ENCODE peak calls at places on chromosomes 11 and 22, in six cellular contexts. One of them, this sample, is unnamed.

GRCh38 chr11:134333951-134334350 is 2.2 kb downstream of the GLB1L2 start:
- DNase-seq in HuH-7: no peak
- DNase-seq in CD4-positive, alpha-beta memory T cell: no peak
- DNase-seq in germinal center: no peak
- DNase-seq in pons: no peak
- DNase-seq in T-helper 9 cell: no peak
- DNase-seq in this sample: no peak

GRCh38 chr11:83319346-83319745 is 33.2 kb upstream of the CCDC90B start:
- DNase-seq in HuH-7: no peak
- DNase-seq in CD4-positive, alpha-beta memory T cell: no peak
- DNase-seq in germinal center: no peak
- DNase-seq in pons: no peak
- DNase-seq in T-helper 9 cell: no peak
- DNase-seq in this sample: no peak

GRCh38 chr22:41762980-41763779 is 37.3 kb upstream of the CCDC134 start:
- DNase-seq in HuH-7: peak; percentile 36
- DNase-seq in CD4-positive, alpha-beta memory T cell: peak; percentile 19
- DNase-seq in germinal center: peak; percentile 45
- DNase-seq in pons: peak; percentile 7
- DNase-seq in T-helper 9 cell: peak; percentile 9
- DNase-seq in this sample: peak; percentile 20

GRCh38 chr11:126358763-126359160 is 3.3 kb downstream of the ST3GAL4 start:
- DNase-seq in HuH-7: no peak
- DNase-seq in CD4-positive, alpha-beta memory T cell: no peak
- DNase-seq in germinal center: no peak
- DNase-seq in pons: no peak
- DNase-seq in T-helper 9 cell: no peak
- DNase-seq in this sample: no peak

GRCh38 chr22:39087881-39088687 is 9.0 kb upstream of the APOBEC3H start:
- DNase-seq in HuH-7: no peak
- DNase-seq in CD4-positive, alpha-beta memory T cell: no peak
- DNase-seq in germinal center: no peak
- DNase-seq in pons: no peak
- DNase-seq in T-helper 9 cell: no peak
- DNase-seq in this sample: no peak

GRCh38 chr22:44596726-44597125 is 98.7 kb upstream of the RTL6 start:
- DNase-seq in HuH-7: no peak
- DNase-seq in CD4-positive, alpha-beta memory T cell: no peak
- DNase-seq in germinal center: no peak
- DNase-seq in pons: no peak
- DNase-seq in T-helper 9 cell: no peak
- DNase-seq in this sample: no peak

GRCh38 chr22:40348025-40348658 is 1.8 kb downstream of the ADSL start:
- DNase-seq in HuH-7: peak; percentile 59
- DNase-seq in CD4-positive, alpha-beta memory T cell: peak; percentile 69
- DNase-seq in germinal center: peak; percentile 73
- DNase-seq in pons: peak; percentile 65
- DNase-seq in T-helper 9 cell: peak; percentile 52
- DNase-seq in this sample: no peak

GRCh38 chr22:46678785-46679700 is 58.9 kb downstream of the GRAMD4 start:
- DNase-seq in HuH-7: no peak
- DNase-seq in CD4-positive, alpha-beta memory T cell: no peak
- DNase-seq in germinal center: no peak
- DNase-seq in pons: no peak
- DNase-seq in T-helper 9 cell: no peak
- DNase-seq in this sample: no peak

GRCh38 chr11:12889243-12889642 is 119.9 kb upstream of the RASSF10 start:
- DNase-seq in HuH-7: no peak
- DNase-seq in CD4-positive, alpha-beta memory T cell: no peak
- DNase-seq in germinal center: no peak
- DNase-seq in pons: peak; percentile 52
- DNase-seq in T-helper 9 cell: no peak
- DNase-seq in this sample: no peak

GRCh38 chr22:40898850-40899357 is 37.0 kb upstream of the DNAJB7 start:
- DNase-seq in HuH-7: peak; percentile 38
- DNase-seq in CD4-positive, alpha-beta memory T cell: peak; percentile 45
- DNase-seq in germinal center: peak; percentile 38
- DNase-seq in pons: peak; percentile 73
- DNase-seq in T-helper 9 cell: no peak
- DNase-seq in this sample: peak; percentile 9

GRCh38 chr11:70625921-70626518 is 227.7 kb downstream of the CTTN start:
- DNase-seq in HuH-7: no peak
- DNase-seq in CD4-positive, alpha-beta memory T cell: no peak
- DNase-seq in germinal center: no peak
- DNase-seq in pons: no peak
- DNase-seq in T-helper 9 cell: no peak
- DNase-seq in this sample: no peak

GRCh38 chr11:78253797-78254196 is 65.1 kb downstream of the USP35 start:
- DNase-seq in HuH-7: no peak
- DNase-seq in CD4-positive, alpha-beta memory T cell: no peak
- DNase-seq in germinal center: no peak
- DNase-seq in pons: no peak
- DNase-seq in T-helper 9 cell: no peak
- DNase-seq in this sample: no peak

GRCh38 chr22:34804588-34804987 is 261.4 kb upstream of the ISX start:
- DNase-seq in HuH-7: peak; percentile 19
- DNase-seq in CD4-positive, alpha-beta memory T cell: no peak
- DNase-seq in germinal center: no peak
- DNase-seq in pons: no peak
- DNase-seq in T-helper 9 cell: no peak
- DNase-seq in this sample: no peak